ENCODE peak calls at places on chromosomes 2 and 18, in five cellular contexts. One of them, this sample, is unnamed.

GRCh38 chr2:104857262-104858221 is 3.6 kb downstream of the POU3F3 start:
- DNase-seq in HCT116: no peak
- DNase-seq in K562: no peak
- DNase-seq in HepG2: no peak
- DNase-seq in H1: peak; percentile 68
- DNase-seq in this sample: no peak

GRCh38 chr18:73283032-73283431 is 415.2 kb upstream of the NETO1 start:
- DNase-seq in HCT116: no peak
- DNase-seq in K562: no peak
- DNase-seq in HepG2: no peak
- DNase-seq in H1: no peak
- DNase-seq in this sample: no peak

GRCh38 chr2:239745386-239745785 is 279.8 kb downstream of the NDUFA10 start:
- DNase-seq in HCT116: no peak
- DNase-seq in K562: no peak
- DNase-seq in HepG2: no peak
- DNase-seq in H1: no peak
- DNase-seq in this sample: no peak

GRCh38 chr18:37259711-37260110 is 305.9 kb downstream of the CELF4 start:
- DNase-seq in HCT116: no peak
- DNase-seq in K562: no peak
- DNase-seq in HepG2: no peak
- DNase-seq in H1: no peak
- DNase-seq in this sample: no peak

GRCh38 chr2:118130385-118130784 is 42.1 kb downstream of the INSIG2 start:
- DNase-seq in HCT116: no peak
- DNase-seq in K562: no peak
- DNase-seq in HepG2: no peak
- DNase-seq in H1: no peak
- DNase-seq in this sample: no peak

GRCh38 chr2:241218131-241219029 is 29.9 kb downstream of the ANO7 start:
- DNase-seq in HCT116: no peak
- DNase-seq in K562: peak; percentile 71
- DNase-seq in HepG2: peak; percentile 68
- DNase-seq in H1: peak; percentile 71
- DNase-seq in this sample: peak; percentile 17

GRCh38 chr18:79493211-79493800 is 97.6 kb downstream of the NFATC1 start:
- DNase-seq in HCT116: no peak
- DNase-seq in K562: no peak
- DNase-seq in HepG2: no peak
- DNase-seq in H1: no peak
- DNase-seq in this sample: no peak

GRCh38 chr2:46315103-46315890 is 18.1 kb downstream of the EPAS1 start:
- DNase-seq in HCT116: peak; percentile 52
- DNase-seq in K562: peak; percentile 92
- DNase-seq in HepG2: peak; percentile 97
- DNase-seq in H1: no peak
- DNase-seq in this sample: no peak

GRCh38 chr2:201203916-201204654 is 21.1 kb downstream of the CASP10 start:
- DNase-seq in HCT116: no peak
- DNase-seq in K562: no peak
- DNase-seq in HepG2: no peak
- DNase-seq in H1: no peak
- DNase-seq in this sample: no peak

GRCh38 chr2:120482334-120482733 is 136.4 kb downstream of the INHBB start:
- DNase-seq in HCT116: no peak
- DNase-seq in K562: no peak
- DNase-seq in HepG2: no peak
- DNase-seq in H1: no peak
- DNase-seq in this sample: no peak

GRCh38 chr2:231198291-231199173 is at the start of gene ARMC9:
- DNase-seq in HCT116: no peak
- DNase-seq in K562: peak; percentile 73
- DNase-seq in HepG2: peak; percentile 67
- DNase-seq in H1: peak; percentile 91
- DNase-seq in this sample: peak; percentile 38

GRCh38 chr18:56748698-56749268 is 97.6 kb downstream of the WDR7 start:
- DNase-seq in HCT116: peak; percentile 12
- DNase-seq in K562: peak; percentile 38
- DNase-seq in HepG2: peak; percentile 18
- DNase-seq in H1: no peak
- DNase-seq in this sample: no peak

GRCh38 chr2:191020742-191021381 is 6.9 kb upstream of the STAT1 start:
- DNase-seq in HCT116: no peak
- DNase-seq in K562: peak; percentile 37
- DNase-seq in HepG2: peak; percentile 71
- DNase-seq in H1: no peak
- DNase-seq in this sample: no peak

GRCh38 chr2:204343685-204344084 is 201.6 kb upstream of the PARD3B start:
- DNase-seq in HCT116: no peak
- DNase-seq in K562: no peak
- DNase-seq in HepG2: no peak
- DNase-seq in H1: no peak
- DNase-seq in this sample: no peak

GRCh38 chr2:72971036-72971435 is 53.7 kb downstream of the EMX1 start:
- DNase-seq in HCT116: no peak
- DNase-seq in K562: no peak
- DNase-seq in HepG2: no peak
- DNase-seq in H1: no peak
- DNase-seq in this sample: no peak

GRCh38 chr2:200049086-200049485 is 93.7 kb downstream of the MAIP1 start:
- DNase-seq in HCT116: no peak
- DNase-seq in K562: no peak
- DNase-seq in HepG2: no peak
- DNase-seq in H1: no peak
- DNase-seq in this sample: no peak

GRCh38 chr18:79926715-79927596 is 24.5 kb downstream of the SLC66A2 start:
- DNase-seq in HCT116: no peak
- DNase-seq in K562: no peak
- DNase-seq in HepG2: no peak
- DNase-seq in H1: peak; percentile 46
- DNase-seq in this sample: no peak

GRCh38 chr2:1601471-1602358 is 142.6 kb downstream of the PXDN start:
- DNase-seq in HCT116: no peak
- DNase-seq in K562: no peak
- DNase-seq in HepG2: peak; percentile 21
- DNase-seq in H1: no peak
- DNase-seq in this sample: no peak

GRCh38 chr2:191014653-191015020 is 666 bp upstream of the STAT1 start:
- DNase-seq in HCT116: no peak
- DNase-seq in K562: no peak
- DNase-seq in HepG2: no peak
- DNase-seq in H1: no peak
- DNase-seq in this sample: no peak

GRCh38 chr2:226564667-226565066 is 235.0 kb downstream of the IRS1 start:
- DNase-seq in HCT116: no peak
- DNase-seq in K562: no peak
- DNase-seq in HepG2: no peak
- DNase-seq in H1: no peak
- DNase-seq in this sample: no peak

GRCh38 chr18:61893304-61893970 is 630 bp upstream of the RNF152 start:
- DNase-seq in HCT116: no peak
- DNase-seq in K562: peak; percentile 3
- DNase-seq in HepG2: no peak
- DNase-seq in H1: peak; percentile 77
- DNase-seq in this sample: no peak

GRCh38 chr2:48525269-48525943 is 4.5 kb upstream of the STON1 start:
- DNase-seq in HCT116: no peak
- DNase-seq in K562: no peak
- DNase-seq in HepG2: no peak
- DNase-seq in H1: no peak
- DNase-seq in this sample: no peak

GRCh38 chr2:33673937-33674336 is 74.8 kb upstream of the FAM98A start:
- DNase-seq in HCT116: peak; percentile 13
- DNase-seq in K562: no peak
- DNase-seq in HepG2: no peak
- DNase-seq in H1: no peak
- DNase-seq in this sample: no peak

GRCh38 chr2:55986700-55987440 is 63.3 kb upstream of the EFEMP1 start:
- DNase-seq in HCT116: no peak
- DNase-seq in K562: no peak
- DNase-seq in HepG2: no peak
- DNase-seq in H1: no peak
- DNase-seq in this sample: no peak

GRCh38 chr18:10518595-10519273 is 7.1 kb upstream of the NAPG start:
- DNase-seq in HCT116: no peak
- DNase-seq in K562: peak; percentile 33
- DNase-seq in HepG2: peak; percentile 16
- DNase-seq in H1: no peak
- DNase-seq in this sample: no peak

GRCh38 chr2:234003972-234004617 is 46.4 kb upstream of the SPP2 start:
- DNase-seq in HCT116: peak; percentile 77
- DNase-seq in K562: peak; percentile 0
- DNase-seq in HepG2: no peak
- DNase-seq in H1: no peak
- DNase-seq in this sample: no peak

GRCh38 chr2:174336403-174337336 is 1.9 kb downstream of the SP9 start:
- DNase-seq in HCT116: peak; percentile 48
- DNase-seq in K562: peak; percentile 69
- DNase-seq in HepG2: peak; percentile 38
- DNase-seq in H1: peak; percentile 80
- DNase-seq in this sample: no peak

GRCh38 chr2:121049141-121049540 is 235.9 kb downstream of the TFCP2L1 start:
- DNase-seq in HCT116: no peak
- DNase-seq in K562: no peak
- DNase-seq in HepG2: no peak
- DNase-seq in H1: no peak
- DNase-seq in this sample: no peak

GRCh38 chr2:176038694-176039093 is 36.6 kb upstream of the LNPK start:
- DNase-seq in HCT116: no peak
- DNase-seq in K562: no peak
- DNase-seq in HepG2: no peak
- DNase-seq in H1: no peak
- DNase-seq in this sample: no peak

GRCh38 chr2:70668432-70668831 is 99.6 kb downstream of the ADD2 start:
- DNase-seq in HCT116: no peak
- DNase-seq in K562: no peak
- DNase-seq in HepG2: no peak
- DNase-seq in H1: no peak
- DNase-seq in this sample: no peak

GRCh38 chr2:85133751-85134254 is 611 bp downstream of the TCF7L1 start:
- DNase-seq in HCT116: no peak
- DNase-seq in K562: peak; percentile 35
- DNase-seq in HepG2: no peak
- DNase-seq in H1: peak; percentile 71
- DNase-seq in this sample: no peak

GRCh38 chr2:152740743-152741328 is 22.4 kb downstream of the ARL6IP6 start:
- DNase-seq in HCT116: peak; percentile 49
- DNase-seq in K562: peak; percentile 65
- DNase-seq in HepG2: peak; percentile 71
- DNase-seq in H1: no peak
- DNase-seq in this sample: no peak
- TF ChIP-seq CEBPB in HCT116: no peak
- TF ChIP-seq CEBPB in K562: no peak
- TF ChIP-seq CEBPB in HepG2: no peak
- TF ChIP-seq CEBPB in H1: no peak
- TF ChIP-seq CEBPB in this sample: no peak

GRCh38 chr2:205524656-205525055 is 157.6 kb upstream of the NRP2 start:
- DNase-seq in HCT116: peak; percentile 10
- DNase-seq in K562: no peak
- DNase-seq in HepG2: no peak
- DNase-seq in H1: no peak
- DNase-seq in this sample: no peak

GRCh38 chr2:205531082-205531481 is 151.2 kb upstream of the NRP2 start:
- DNase-seq in HCT116: no peak
- DNase-seq in K562: no peak
- DNase-seq in HepG2: no peak
- DNase-seq in H1: no peak
- DNase-seq in this sample: no peak

GRCh38 chr2:205527801-205528200 is 154.5 kb upstream of the NRP2 start:
- DNase-seq in HCT116: no peak
- DNase-seq in K562: no peak
- DNase-seq in HepG2: no peak
- DNase-seq in H1: no peak
- DNase-seq in this sample: no peak
- TF ChIP-seq SIN3A in HCT116: no peak
- TF ChIP-seq SIN3A in K562: no peak
- TF ChIP-seq SIN3A in HepG2: no peak
- TF ChIP-seq SIN3A in H1: no peak
- TF ChIP-seq SIN3A in this sample: no peak

DNA sequence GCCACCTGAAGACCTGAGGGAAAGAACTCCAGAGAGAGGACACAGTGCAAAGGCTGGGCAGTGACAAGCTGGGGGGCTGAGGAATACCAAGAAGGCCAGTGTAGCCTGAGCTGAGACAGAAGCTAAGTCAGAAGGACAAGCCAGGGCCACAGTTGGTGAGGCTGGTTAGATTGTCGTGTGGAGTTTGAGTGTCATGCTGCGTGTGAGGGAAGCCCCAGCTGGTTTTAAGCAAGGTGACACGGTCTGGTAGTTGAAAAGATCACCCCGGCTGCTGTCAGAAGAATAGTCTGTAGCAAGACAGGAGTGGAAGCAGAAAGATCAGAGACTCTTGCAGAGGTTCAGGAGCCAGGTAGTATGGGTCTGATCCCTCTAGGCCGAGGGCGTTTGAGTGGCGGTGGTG is 50.6 kb upstream of the RMDN2 start:
- DNase-seq in HCT116: no peak
- DNase-seq in K562: no peak
- DNase-seq in HepG2: no peak
- DNase-seq in H1: no peak
- DNase-seq in this sample: no peak
- TF ChIP-seq CEBPB in HCT116: no peak
- TF ChIP-seq CEBPB in K562: no peak
- TF ChIP-seq CEBPB in HepG2: no peak
- TF ChIP-seq CEBPB in H1: no peak
- TF ChIP-seq CEBPB in this sample: no peak

GRCh38 chr2:43223412-43224040 is 2.9 kb downstream of the ZFP36L2 start:
- DNase-seq in HCT116: no peak
- DNase-seq in K562: peak; percentile 51
- DNase-seq in HepG2: no peak
- DNase-seq in H1: no peak
- DNase-seq in this sample: no peak

GRCh38 chr2:43224131-43224570 is 2.3 kb downstream of the ZFP36L2 start:
- DNase-seq in HCT116: no peak
- DNase-seq in K562: peak; percentile 85
- DNase-seq in HepG2: peak; percentile 71
- DNase-seq in H1: peak; percentile 81
- DNase-seq in this sample: no peak

GRCh38 chr2:43225093-43225787 is 1.2 kb downstream of the ZFP36L2 start:
- DNase-seq in HCT116: no peak
- DNase-seq in K562: peak; percentile 78
- DNase-seq in HepG2: no peak
- DNase-seq in H1: no peak
- DNase-seq in this sample: no peak

GRCh38 chr2:43225788-43226557 is 433 bp downstream of the ZFP36L2 start:
- DNase-seq in HCT116: no peak
- DNase-seq in K562: peak; percentile 76
- DNase-seq in HepG2: peak; percentile 77
- DNase-seq in H1: peak; percentile 80
- DNase-seq in this sample: no peak

GRCh38 chr2:43224571-43225092 is 1.8 kb downstream of the ZFP36L2 start:
- DNase-seq in HCT116: no peak
- DNase-seq in K562: peak; percentile 59
- DNase-seq in HepG2: no peak
- DNase-seq in H1: peak; percentile 66
- DNase-seq in this sample: no peak
- TF ChIP-seq SIN3A in HCT116: no peak
- TF ChIP-seq SIN3A in K562: peak; percentile 3
- TF ChIP-seq SIN3A in HepG2: no peak
- TF ChIP-seq SIN3A in H1: no peak
- TF ChIP-seq SIN3A in this sample: no peak